ENCODE peak calls at places on chromosomes 1 and 21, in ten cellular contexts. One of them, this sample, is unnamed.

GRCh38 chr21:44407493-44407892 is 47.8 kb upstream of the LRRC3 start:
- DNase-seq in foreskin fibroblast: no peak
- DNase-seq in endodermal cell: no peak
- DNase-seq in neural progenitor cell: peak
- DNase-seq in NB4: no peak
- DNase-seq in K562: no peak
- DNase-seq in fibroblast of lung: no peak
- DNase-seq in stomach: no peak
- DNase-seq in GM23338: no peak
- DNase-seq in cardiac fibroblast: no peak
- DNase-seq in this sample: no peak

GRCh38 chr21:42230636-42231035 is 11.7 kb downstream of the ABCG1 start:
- DNase-seq in NB4: no peak
- DNase-seq in neural progenitor cell: no peak
- DNase-seq in endodermal cell: no peak
- DNase-seq in foreskin fibroblast: no peak
- DNase-seq in fibroblast of lung: no peak
- DNase-seq in cardiac fibroblast: no peak
- DNase-seq in GM23338: no peak
- DNase-seq in stomach: no peak
- DNase-seq in K562: no peak
- DNase-seq in this sample: no peak

GRCh38 chr1:233080286-233080685 is 129.9 kb downstream of the NTPCR start:
- DNase-seq in neural progenitor cell: no peak
- DNase-seq in GM23338: no peak
- DNase-seq in cardiac fibroblast: no peak
- DNase-seq in K562: no peak
- DNase-seq in endodermal cell: no peak
- DNase-seq in NB4: no peak
- DNase-seq in foreskin fibroblast: no peak
- DNase-seq in stomach: no peak
- DNase-seq in fibroblast of lung: no peak
- DNase-seq in this sample: no peak

GRCh38 chr1:19643602-19644419 is at the start of gene NBL1:
- DNase-seq in fibroblast of lung: peak
- DNase-seq in foreskin fibroblast: peak
- DNase-seq in NB4: peak
- DNase-seq in GM23338: peak
- DNase-seq in K562: peak
- DNase-seq in cardiac fibroblast: peak
- DNase-seq in stomach: peak
- DNase-seq in neural progenitor cell: peak
- DNase-seq in endodermal cell: peak
- DNase-seq in this sample: peak

GRCh38 chr1:56436912-56437403 is 142.4 kb downstream of the PLPP3 start:
- DNase-seq in cardiac fibroblast: no peak
- DNase-seq in endodermal cell: peak
- DNase-seq in stomach: no peak
- DNase-seq in neural progenitor cell: peak
- DNase-seq in fibroblast of lung: no peak
- DNase-seq in foreskin fibroblast: no peak
- DNase-seq in K562: no peak
- DNase-seq in GM23338: peak
- DNase-seq in NB4: no peak
- DNase-seq in this sample: no peak

GRCh38 chr1:234375672-234376071 is 2.4 kb downstream of the COA6 start:
- DNase-seq in stomach: no peak
- DNase-seq in NB4: no peak
- DNase-seq in fibroblast of lung: no peak
- DNase-seq in endodermal cell: no peak
- DNase-seq in foreskin fibroblast: no peak
- DNase-seq in neural progenitor cell: no peak
- DNase-seq in cardiac fibroblast: no peak
- DNase-seq in GM23338: no peak
- DNase-seq in K562: no peak
- DNase-seq in this sample: no peak

GRCh38 chr1:192474080-192474683 is 101.4 kb upstream of the RGS1 start:
- DNase-seq in NB4: peak
- DNase-seq in GM23338: peak
- DNase-seq in endodermal cell: no peak
- DNase-seq in foreskin fibroblast: peak
- DNase-seq in fibroblast of lung: peak
- DNase-seq in K562: peak
- DNase-seq in cardiac fibroblast: peak
- DNase-seq in neural progenitor cell: peak
- DNase-seq in stomach: no peak
- DNase-seq in this sample: peak

GRCh38 chr1:77322061-77322900 is 40.5 kb downstream of the AK5 start:
- DNase-seq in foreskin fibroblast: peak
- DNase-seq in cardiac fibroblast: peak
- DNase-seq in stomach: no peak
- DNase-seq in K562: peak
- DNase-seq in endodermal cell: peak
- DNase-seq in GM23338: peak
- DNase-seq in neural progenitor cell: no peak
- DNase-seq in NB4: peak
- DNase-seq in fibroblast of lung: peak
- DNase-seq in this sample: peak

GRCh38 chr1:58764294-58764978 is 19.4 kb downstream of the JUN start:
- DNase-seq in foreskin fibroblast: peak
- DNase-seq in endodermal cell: no peak
- DNase-seq in neural progenitor cell: no peak
- DNase-seq in cardiac fibroblast: peak
- DNase-seq in K562: no peak
- DNase-seq in GM23338: no peak
- DNase-seq in stomach: no peak
- DNase-seq in NB4: no peak
- DNase-seq in fibroblast of lung: peak
- DNase-seq in this sample: peak

GRCh38 chr1:59967141-59967697 is 40.6 kb upstream of the CYP2J2 start:
- DNase-seq in foreskin fibroblast: peak
- DNase-seq in cardiac fibroblast: no peak
- DNase-seq in GM23338: no peak
- DNase-seq in neural progenitor cell: peak
- DNase-seq in fibroblast of lung: peak
- DNase-seq in NB4: no peak
- DNase-seq in stomach: no peak
- DNase-seq in endodermal cell: no peak
- DNase-seq in K562: peak
- DNase-seq in this sample: peak

GRCh38 chr1:5758859-5759578 is 233.2 kb downstream of the NPHP4 start:
- DNase-seq in fibroblast of lung: no peak
- DNase-seq in neural progenitor cell: no peak
- DNase-seq in cardiac fibroblast: no peak
- DNase-seq in foreskin fibroblast: no peak
- DNase-seq in stomach: no peak
- DNase-seq in endodermal cell: no peak
- DNase-seq in GM23338: no peak
- DNase-seq in K562: no peak
- DNase-seq in NB4: no peak
- DNase-seq in this sample: no peak

GRCh38 chr1:202241376-202242079 is 47.9 kb downstream of the LGR6 start:
- DNase-seq in NB4: no peak
- DNase-seq in K562: no peak
- DNase-seq in stomach: peak
- DNase-seq in endodermal cell: peak
- DNase-seq in GM23338: no peak
- DNase-seq in foreskin fibroblast: no peak
- DNase-seq in neural progenitor cell: no peak
- DNase-seq in cardiac fibroblast: no peak
- DNase-seq in fibroblast of lung: no peak
- DNase-seq in this sample: no peak

GRCh38 chr1:181397841-181398240 is 85.5 kb upstream of the CACNA1E start:
- DNase-seq in neural progenitor cell: no peak
- DNase-seq in cardiac fibroblast: no peak
- DNase-seq in endodermal cell: peak
- DNase-seq in stomach: no peak
- DNase-seq in NB4: no peak
- DNase-seq in K562: no peak
- DNase-seq in foreskin fibroblast: no peak
- DNase-seq in GM23338: no peak
- DNase-seq in fibroblast of lung: no peak
- DNase-seq in this sample: no peak

DNA sequence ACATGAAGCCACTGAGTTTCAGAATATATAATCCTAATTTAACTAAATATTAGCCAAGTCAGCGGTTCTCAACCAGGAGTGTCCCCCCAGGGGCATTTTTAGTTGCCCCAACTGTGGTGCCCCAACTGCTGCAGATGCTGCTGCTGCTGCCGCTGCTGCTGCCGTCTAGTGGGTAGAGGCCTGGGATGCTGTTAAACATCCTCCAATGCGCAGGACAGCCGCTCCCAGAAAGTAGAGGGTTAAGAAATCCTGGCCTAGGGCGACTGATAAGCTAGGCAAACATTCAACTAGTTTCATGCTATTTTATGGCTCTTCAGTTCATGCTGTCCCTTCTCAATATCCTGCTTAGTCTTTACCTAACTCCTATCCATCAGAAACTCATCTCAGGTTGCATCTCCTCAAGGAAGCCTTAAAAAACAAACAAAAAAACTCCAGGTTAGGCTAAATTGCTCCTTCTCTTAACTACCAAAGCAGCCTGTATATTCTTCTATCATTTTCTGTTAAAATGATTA is 9.9 kb upstream of the DCAF6 start:
- DNase-seq in fibroblast of lung: no peak
- DNase-seq in GM23338: peak
- DNase-seq in neural progenitor cell: peak
- DNase-seq in K562: peak
- DNase-seq in cardiac fibroblast: no peak
- DNase-seq in stomach: peak
- DNase-seq in NB4: no peak
- DNase-seq in endodermal cell: no peak
- DNase-seq in foreskin fibroblast: no peak
- DNase-seq in this sample: no peak
- H3K4me3 ChIP-seq in fibroblast of lung: no peak
- H3K4me3 ChIP-seq in GM23338: no peak
- H3K4me3 ChIP-seq in neural progenitor cell: no peak
- H3K4me3 ChIP-seq in K562: no peak
- H3K4me3 ChIP-seq in cardiac fibroblast: no peak
- H3K4me3 ChIP-seq in stomach: no peak
- H3K4me3 ChIP-seq in NB4: no peak
- H3K4me3 ChIP-seq in endodermal cell: no peak
- H3K4me3 ChIP-seq in foreskin fibroblast: no peak
- H3K4me3 ChIP-seq in this sample: no peak

GRCh38 chr1:179955318-179955638 is 668 bp downstream of the CEP350 start:
- DNase-seq in NB4: no peak
- DNase-seq in cardiac fibroblast: no peak
- DNase-seq in endodermal cell: no peak
- DNase-seq in GM23338: no peak
- DNase-seq in stomach: no peak
- DNase-seq in fibroblast of lung: peak
- DNase-seq in foreskin fibroblast: peak
- DNase-seq in neural progenitor cell: no peak
- DNase-seq in K562: no peak
- DNase-seq in this sample: peak

GRCh38 chr1:179955731-179956130 is 1.1 kb downstream of the CEP350 start:
- DNase-seq in K562: no peak
- DNase-seq in stomach: no peak
- DNase-seq in endodermal cell: no peak
- DNase-seq in NB4: peak
- DNase-seq in neural progenitor cell: no peak
- DNase-seq in cardiac fibroblast: no peak
- DNase-seq in foreskin fibroblast: no peak
- DNase-seq in fibroblast of lung: no peak
- DNase-seq in GM23338: no peak
- DNase-seq in this sample: no peak

GRCh38 chr1:179952181-179952580 is 2.4 kb upstream of the CEP350 start:
- DNase-seq in foreskin fibroblast: no peak
- DNase-seq in GM23338: no peak
- DNase-seq in K562: no peak
- DNase-seq in neural progenitor cell: no peak
- DNase-seq in NB4: peak
- DNase-seq in cardiac fibroblast: no peak
- DNase-seq in fibroblast of lung: no peak
- DNase-seq in endodermal cell: no peak
- DNase-seq in stomach: no peak
- DNase-seq in this sample: no peak

GRCh38 chr1:179954494-179955317 is at the start of gene CEP350:
- DNase-seq in GM23338: peak
- DNase-seq in neural progenitor cell: peak
- DNase-seq in NB4: peak
- DNase-seq in cardiac fibroblast: peak
- DNase-seq in foreskin fibroblast: peak
- DNase-seq in stomach: peak
- DNase-seq in K562: peak
- DNase-seq in endodermal cell: peak
- DNase-seq in fibroblast of lung: peak
- DNase-seq in this sample: peak

GRCh38 chr1:179953974-179954493 is 576 bp upstream of the CEP350 start:
- DNase-seq in foreskin fibroblast: peak
- DNase-seq in NB4: peak
- DNase-seq in neural progenitor cell: peak
- DNase-seq in GM23338: peak
- DNase-seq in stomach: no peak
- DNase-seq in cardiac fibroblast: no peak
- DNase-seq in K562: no peak
- DNase-seq in endodermal cell: no peak
- DNase-seq in fibroblast of lung: no peak
- DNase-seq in this sample: peak
- TF ChIP-seq CTCF in foreskin fibroblast: no peak
- TF ChIP-seq CTCF in NB4: no peak
- TF ChIP-seq CTCF in neural progenitor cell: peak
- TF ChIP-seq CTCF in GM23338: no peak
- TF ChIP-seq CTCF in stomach: peak
- TF ChIP-seq CTCF in cardiac fibroblast: peak
- TF ChIP-seq CTCF in K562: peak
- TF ChIP-seq CTCF in endodermal cell: peak
- TF ChIP-seq CTCF in fibroblast of lung: no peak
- TF ChIP-seq CTCF in this sample: no peak

DNA sequence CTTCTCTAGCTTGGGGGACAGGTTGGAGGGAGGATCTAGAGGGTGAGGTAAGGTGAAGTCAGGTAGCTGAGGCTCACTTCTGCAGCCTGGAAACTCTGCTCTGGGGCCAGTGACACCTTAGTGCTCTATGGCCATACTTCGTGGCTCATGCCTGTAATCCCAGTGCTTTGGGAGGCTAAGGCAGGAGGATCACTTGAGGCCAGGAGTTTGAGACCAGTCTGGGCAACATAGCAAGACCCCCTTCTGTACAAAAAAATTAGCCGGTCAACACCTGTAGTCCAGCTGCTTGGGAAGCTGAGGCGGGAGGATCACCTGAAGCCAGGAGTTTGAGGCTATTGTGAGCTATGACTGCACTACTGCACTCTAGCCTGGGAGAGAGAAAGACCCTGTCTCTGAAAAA is 5.8 kb downstream of the LMNA start:
- DNase-seq in cardiac fibroblast: no peak
- DNase-seq in K562: no peak
- DNase-seq in GM23338: no peak
- DNase-seq in NB4: no peak
- DNase-seq in neural progenitor cell: no peak
- DNase-seq in foreskin fibroblast: no peak
- DNase-seq in endodermal cell: no peak
- DNase-seq in stomach: no peak
- DNase-seq in fibroblast of lung: no peak
- DNase-seq in this sample: no peak
- H3K4me3 ChIP-seq in cardiac fibroblast: no peak
- H3K4me3 ChIP-seq in K562: no peak
- H3K4me3 ChIP-seq in GM23338: no peak
- H3K4me3 ChIP-seq in NB4: peak
- H3K4me3 ChIP-seq in neural progenitor cell: no peak
- H3K4me3 ChIP-seq in foreskin fibroblast: peak
- H3K4me3 ChIP-seq in endodermal cell: no peak
- H3K4me3 ChIP-seq in stomach: peak
- H3K4me3 ChIP-seq in fibroblast of lung: peak
- H3K4me3 ChIP-seq in this sample: no peak

GRCh38 chr1:154696001-154696400 is 88.0 kb upstream of the ADAR start:
- DNase-seq in fibroblast of lung: no peak
- DNase-seq in K562: no peak
- DNase-seq in GM23338: peak
- DNase-seq in foreskin fibroblast: peak
- DNase-seq in cardiac fibroblast: peak
- DNase-seq in neural progenitor cell: peak
- DNase-seq in endodermal cell: no peak
- DNase-seq in stomach: no peak
- DNase-seq in NB4: no peak
- DNase-seq in this sample: no peak
- TF ChIP-seq CTCF in fibroblast of lung: peak
- TF ChIP-seq CTCF in K562: peak
- TF ChIP-seq CTCF in GM23338: peak
- TF ChIP-seq CTCF in foreskin fibroblast: no peak
- TF ChIP-seq CTCF in cardiac fibroblast: peak
- TF ChIP-seq CTCF in neural progenitor cell: peak
- TF ChIP-seq CTCF in endodermal cell: peak
- TF ChIP-seq CTCF in stomach: no peak
- TF ChIP-seq CTCF in NB4: peak
- TF ChIP-seq CTCF in this sample: peak